ENCODE peak calls at places on chromosomes 3 and 15, in six cellular contexts. P is H9, Q is H1, X is IMR-90, V is mesendoderm, F is mesenchymal stem cell. T is an unnamed sample. For H3K4me1, the result is how much of the 10 kb centered on the place peaks cover.

GRCh38 chr3:194306771-194307640 is 44.1 kb downstream of the CPN2 start:
- DNase-seq in P (no peak), Q (no peak), X (no peak), V (no peak), F (no peak), T (no peak)

GRCh38 chr15:94004697-94005096 is 226.7 kb upstream of the MCTP2 start:
- DNase-seq in P (no peak), Q (no peak), X (no peak), V (no peak), F (no peak), T (no peak)

GRCh38 chr15:59104602-59104911 is 389 bp upstream of the CCNB2 start:
- DNase-seq in P (no peak), Q (no peak), X (no peak), V (no peak), F (no peak), T (no peak)

GRCh38 chr3:32177702-32178198 is 60.7 kb upstream of the CMTM8 start:
- DNase-seq in P (peak), Q (no peak), X (peak), V (peak), F (peak), T (peak)

GRCh38 chr3:28039829-28040228 is 201.6 kb upstream of the CMC1 start:
- DNase-seq in P (no peak), Q (no peak), X (no peak), V (no peak), F (no peak), T (no peak)

GRCh38 chr15:92638291-92638708 is 17.3 kb downstream of the FAM174B start:
- DNase-seq in P (no peak), Q (no peak), X (peak), V (no peak), F (peak), T (no peak)

GRCh38 chr3:178217479-178217878 is 318.8 kb upstream of the KCNMB2 start:
- DNase-seq in P (no peak), Q (no peak), X (no peak), V (no peak), F (no peak), T (no peak)

GRCh38 chr3:78035020-78035660 is 995.2 kb downstream of the ROBO2 start:
- DNase-seq in P (no peak), Q (no peak), X (no peak), V (no peak), F (peak), T (no peak)

GRCh38 chr3:126537116-126537729 is 13.3 kb downstream of the CHST13 start:
- DNase-seq in P (peak), Q (no peak), X (no peak), V (no peak), F (no peak), T (no peak)

GRCh38 chr3:146277953-146278631 is 27.2 kb upstream of the PLSCR4 start:
- DNase-seq in P (no peak), Q (no peak), X (peak), V (no peak), F (peak), T (no peak)

GRCh38 chr3:66138336-66139234 is 82.2 kb upstream of the SLC25A26 start:
- DNase-seq in P (peak), Q (peak), X (peak), V (peak), F (peak), T (peak)

GRCh38 chr15:38853608-38854007 is 289.0 kb upstream of the RASGRP1 start:
- DNase-seq in P (peak), Q (peak), X (peak), V (peak), F (peak), T (peak)

GRCh38 chr15:60283936-60284335 is 113.8 kb downstream of the ANXA2 start:
- DNase-seq in P (no peak), Q (no peak), X (no peak), V (no peak), F (no peak), T (no peak)

GRCh38 chr3:57228734-57229505 is 1.4 kb downstream of the APPL1 start:
- DNase-seq in P (no peak), Q (no peak), X (peak), V (no peak), F (peak), T (no peak)

GRCh38 chr3:62335196-62335595 is 38.2 kb downstream of the FEZF2 start:
- DNase-seq in P (no peak), Q (no peak), X (no peak), V (no peak), F (no peak), T (no peak)

GRCh38 chr15:97978408-97979130 is 18.1 kb downstream of the ARRDC4 start:
- DNase-seq in P (no peak), Q (no peak), X (no peak), V (peak), F (peak), T (no peak)

GRCh38 chr3:132907293-132907692 is 130.9 kb upstream of the TMEM108 start:
- DNase-seq in P (no peak), Q (no peak), X (no peak), V (no peak), F (no peak), T (no peak)

GRCh38 chr15:27399236-27399635 is 428.3 kb downstream of the GABRG3 start:
- DNase-seq in P (no peak), Q (no peak), X (no peak), V (no peak), F (no peak), T (no peak)

GRCh38 chr3:78880588-78881461 is 887.0 kb downstream of the ROBO1 start:
- DNase-seq in P (no peak), Q (no peak), X (no peak), V (no peak), F (no peak), T (no peak)

GRCh38 chr15:33234019-33234418 is 39.5 kb upstream of the FMN1 start:
- DNase-seq in P (no peak), Q (no peak), X (peak), V (peak), F (peak), T (peak)

GRCh38 chr3:4837405-4837804 is 141.8 kb upstream of the BHLHE40 start:
- DNase-seq in P (no peak), Q (no peak), X (no peak), V (no peak), F (no peak), T (no peak)
- H2BK15ac ChIP-seq in P (no peak), Q (no peak), X (no peak), V (no peak), F (no peak), T (no peak)

DNA sequence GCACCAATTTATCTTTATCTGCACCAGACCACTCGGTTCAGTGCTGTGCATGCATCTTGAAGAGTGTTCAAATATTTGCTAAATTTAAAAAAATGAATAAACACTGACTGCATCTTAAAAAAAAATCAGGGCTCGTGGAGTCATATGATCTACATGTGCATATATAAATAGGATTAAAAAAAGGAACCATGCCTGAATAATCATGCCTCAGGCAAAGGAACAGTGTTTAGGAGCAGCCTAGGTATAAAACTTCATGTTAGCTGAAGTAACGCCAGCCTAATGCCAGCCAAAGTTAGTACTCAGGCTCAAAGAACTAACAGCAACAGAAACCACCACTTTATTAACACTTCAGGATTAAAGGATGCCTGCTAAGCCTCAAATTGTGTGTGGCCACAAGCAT is 9.5 kb downstream of the ABCC5 start:
- DNase-seq in P (no peak), Q (no peak), X (no peak), V (no peak), F (no peak), T (no peak)
- H3K4me1 ChIP-seq in P (under half), Q (under half), X (under half), V (under half), F (under half), T (under half)

DNA sequence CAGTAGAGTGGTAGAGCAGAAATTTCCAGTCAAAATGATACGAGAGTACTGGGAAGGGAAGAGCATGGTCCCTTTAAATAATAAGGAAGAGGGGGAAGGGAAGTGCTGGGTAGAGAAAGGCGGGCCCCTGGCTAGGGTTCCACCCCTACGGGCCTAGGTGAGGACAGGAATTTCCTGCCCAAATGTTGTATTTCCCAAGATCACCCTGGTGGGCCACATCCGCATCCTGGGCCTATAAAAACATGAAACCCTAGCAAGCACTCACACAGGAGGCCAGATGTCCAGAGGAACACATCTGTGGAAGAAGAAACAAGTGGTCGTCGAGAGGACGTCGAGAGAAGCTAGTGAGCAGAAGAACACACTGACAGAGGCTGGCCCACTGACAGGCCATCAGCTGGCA is 661.2 kb downstream of the SQOR start:
- DNase-seq in P (no peak), Q (no peak), X (no peak), V (no peak), F (no peak), T (no peak)
- H3K4me2 ChIP-seq in P (no peak), Q (no peak), X (no peak), V (no peak), F (no peak), T (no peak)

GRCh38 chr3:51686056-51686455 is 15.0 kb downstream of the TEX264 start:
- DNase-seq in P (no peak), Q (no peak), X (no peak), V (no peak), F (no peak), T (no peak)
- H2BK15ac ChIP-seq in P (no peak), Q (no peak), X (no peak), V (no peak), F (no peak), T (no peak)

DNA sequence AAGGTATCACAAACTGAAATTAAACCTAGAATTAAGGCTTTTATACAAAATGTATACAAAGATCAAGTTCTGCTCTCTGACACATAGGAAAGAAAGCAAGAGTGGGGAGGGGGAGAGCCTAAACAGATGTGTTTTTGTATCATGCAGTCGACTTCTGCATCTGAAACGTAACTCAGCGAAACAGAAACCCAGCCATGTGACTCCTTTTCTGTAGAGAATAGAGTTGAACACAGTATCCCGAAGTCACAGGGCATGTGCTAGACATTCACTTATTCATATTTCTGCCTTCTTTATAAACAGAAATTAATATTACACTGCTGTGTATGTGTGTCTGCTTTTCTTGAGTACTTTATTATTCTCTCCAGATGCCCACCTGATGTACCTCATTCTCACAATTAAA is 121.0 kb downstream of the PDZRN3 start:
- DNase-seq in P (no peak), Q (no peak), X (peak), V (no peak), F (no peak), T (no peak)
- H3K4me1 ChIP-seq in P (under half), Q (under half), X (under half), V (under half), F (under half), T (under half)

DNA sequence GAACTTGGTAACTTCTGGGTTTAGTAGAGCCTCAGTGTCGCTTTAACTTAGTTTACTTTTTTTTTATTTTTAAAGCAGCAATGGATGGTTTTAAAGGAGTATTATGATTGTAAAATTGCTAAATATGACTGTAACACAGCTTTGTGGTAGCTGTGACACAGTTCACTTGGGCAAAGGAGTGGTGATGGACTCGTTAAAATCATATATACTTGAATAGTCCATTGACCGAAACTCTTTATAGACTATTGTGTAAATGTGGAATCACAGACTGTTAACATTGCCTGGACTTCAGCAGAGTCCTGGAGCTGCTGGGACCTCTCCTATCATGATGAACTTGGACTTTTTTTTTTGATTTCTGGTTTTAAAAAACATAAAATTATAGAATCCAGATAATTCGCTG is 11.2 kb upstream of the ITPKA start:
- DNase-seq in P (no peak), Q (no peak), X (no peak), V (no peak), F (no peak), T (no peak)
- H3K4me2 ChIP-seq in P (no peak), Q (no peak), X (no peak), V (no peak), F (no peak), T (no peak)

GRCh38 chr3:181615666-181616065 is 96.1 kb upstream of the SOX2 start:
- DNase-seq in P (no peak), Q (no peak), X (no peak), V (no peak), F (no peak), T (no peak)

GRCh38 chr3:181613191-181613590 is 98.5 kb upstream of the SOX2 start:
- DNase-seq in P (no peak), Q (no peak), X (no peak), V (no peak), F (no peak), T (no peak)

GRCh38 chr3:181614878-181615277 is 96.8 kb upstream of the SOX2 start:
- DNase-seq in P (no peak), Q (no peak), X (no peak), V (no peak), F (no peak), T (no peak)

GRCh38 chr3:181616088-181617070 is 95.3 kb upstream of the SOX2 start:
- DNase-seq in P (no peak), Q (no peak), X (no peak), V (no peak), F (no peak), T (no peak)

DNA sequence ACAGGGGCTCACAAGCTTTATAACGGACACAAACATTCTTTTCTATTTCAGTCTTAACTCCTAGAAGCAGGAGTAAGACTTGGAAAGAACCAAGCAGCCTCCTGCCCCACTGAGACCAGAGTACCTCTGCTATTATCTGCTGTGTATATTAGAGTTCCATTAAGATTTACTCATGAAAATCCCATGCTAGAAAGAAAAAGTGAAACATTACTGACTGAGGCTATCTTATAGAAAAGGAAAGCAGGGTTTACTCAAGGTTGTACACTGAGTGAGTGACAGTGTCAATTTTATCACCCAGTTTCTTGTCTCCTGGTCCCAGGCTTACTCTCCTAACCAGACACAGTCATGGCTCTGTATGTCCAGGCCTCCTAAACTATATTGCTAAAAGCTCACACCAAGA is 97.9 kb upstream of the SOX2 start:
- DNase-seq in P (no peak), Q (no peak), X (no peak), V (no peak), F (no peak), T (no peak)
- H2BK15ac ChIP-seq in P (no peak), Q (no peak), X (no peak), V (no peak), F (no peak), T (no peak)

GRCh38 chr3:129610276-129610675 is 3.8 kb upstream of the PLXND1 start:
- DNase-seq in P (no peak), Q (no peak), X (no peak), V (no peak), F (no peak), T (no peak)
- H3K4me1 ChIP-seq in P (under half), Q (under half), X (under half), V (under half), F (half or more), T (under half)

DNA sequence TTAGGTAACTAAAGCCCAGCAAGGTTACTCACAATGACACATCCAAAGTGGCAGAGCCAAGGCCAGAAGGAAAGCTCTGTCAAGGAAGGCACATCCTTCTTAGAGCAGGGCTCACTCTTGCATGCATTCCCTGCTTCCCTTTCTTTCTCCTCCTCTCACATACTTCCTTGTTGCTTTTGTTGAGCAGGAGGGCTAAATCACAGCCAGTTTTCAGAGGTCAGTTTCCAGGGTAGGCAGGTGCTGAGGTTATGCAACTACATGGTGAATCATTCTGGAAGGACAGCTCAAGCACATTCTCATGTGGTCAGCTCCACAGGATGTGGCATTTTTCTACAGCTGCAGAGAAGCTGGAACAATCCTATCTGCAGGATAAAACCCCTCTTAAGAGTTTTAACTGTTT is 275.6 kb downstream of the ZNF621 start:
- DNase-seq in P (no peak), Q (peak), X (peak), V (peak), F (peak), T (no peak)
- H3K4me2 ChIP-seq in P (no peak), Q (no peak), X (no peak), V (no peak), F (no peak), T (no peak)

T was measured in neuronal stem cell.